ENCODE peak calls at places on chromosomes 3 and 15, in nine cellular contexts. O is thoracic aorta, T is colonic mucosa, Q is BJ, C is neuronal stem cell, B is cardiac muscle cell, L is endodermal cell, F is DND-41, R is GM06990. A is an unnamed sample. For H3K36me3, the result is how much of the 10 kb centered on the place peaks cover.

GRCh38 chr15:64107337-64107736 is 11.6 kb downstream of the SNX1 start:
- DNase-seq in O (no peak), T (no peak), Q (no peak), C (no peak), B (no peak), L (no peak), F (no peak), R (no peak), A (no peak)

GRCh38 chr3:46348811-46349482 is 5.0 kb upstream of the CCR2 start:
- DNase-seq in O (no peak), T (no peak), Q (no peak), C (no peak), B (no peak), L (no peak), F (peak), R (no peak), A (no peak)

GRCh38 chr3:15861163-15861562 is 63.4 kb upstream of the ANKRD28 start:
- DNase-seq in O (no peak), T (no peak), Q (no peak), C (no peak), B (no peak), L (no peak), F (no peak), R (no peak), A (no peak)

GRCh38 chr15:29670945-29671307 is 151.3 kb downstream of the TJP1 start:
- DNase-seq in O (no peak), T (peak), Q (no peak), C (no peak), B (peak), L (no peak), F (no peak), R (no peak), A (no peak)

GRCh38 chr3:16467368-16467767 is 46.1 kb downstream of the RFTN1 start:
- DNase-seq in O (no peak), T (no peak), Q (no peak), C (no peak), B (no peak), L (no peak), F (no peak), R (peak), A (peak)

GRCh38 chr15:92733090-92733933 is 77.7 kb upstream of the FAM174B start:
- DNase-seq in O (no peak), T (no peak), Q (no peak), C (no peak), B (no peak), L (no peak), F (no peak), R (no peak), A (no peak)

GRCh38 chr3:72099331-72100061 is 314.5 kb upstream of the PROK2 start:
- DNase-seq in O (no peak), T (no peak), Q (no peak), C (no peak), B (no peak), L (peak), F (no peak), R (no peak), A (no peak)

GRCh38 chr15:90191795-90192494 is 9.2 kb upstream of the SEMA4B start:
- DNase-seq in O (no peak), T (peak), Q (no peak), C (no peak), B (peak), L (no peak), F (peak), R (peak), A (peak)

GRCh38 chr15:62554164-62554563 is 389.1 kb upstream of the C2CD4B start:
- DNase-seq in O (no peak), T (no peak), Q (no peak), C (no peak), B (no peak), L (no peak), F (no peak), R (no peak), A (no peak)

GRCh38 chr3:98814799-98815450 is 51.8 kb downstream of the ST3GAL6 start:
- DNase-seq in O (no peak), T (no peak), Q (no peak), C (no peak), B (peak), L (no peak), F (no peak), R (no peak), A (no peak)

GRCh38 chr3:172622156-172622555 is 88.7 kb downstream of the NCEH1 start:
- DNase-seq in O (no peak), T (no peak), Q (no peak), C (no peak), B (no peak), L (peak), F (peak), R (no peak), A (no peak)

GRCh38 chr15:83475551-83475950 is 28.4 kb downstream of the SH3GL3 start:
- DNase-seq in O (no peak), T (no peak), Q (no peak), C (peak), B (peak), L (no peak), F (no peak), R (no peak), A (no peak)

GRCh38 chr3:141129049-141130038 is 78.2 kb downstream of the SPSB4 start:
- DNase-seq in O (no peak), T (no peak), Q (no peak), C (no peak), B (no peak), L (no peak), F (no peak), R (no peak), A (no peak)

GRCh38 chr15:64152507-64153387 is 1.2 kb downstream of the SNX22 start:
- DNase-seq in O (no peak), T (no peak), Q (no peak), C (no peak), B (no peak), L (peak), F (no peak), R (peak), A (peak)

GRCh38 chr3:183975981-183976662 is 41.6 kb downstream of the ABCC5 start:
- DNase-seq in O (no peak), T (no peak), Q (no peak), C (no peak), B (peak), L (no peak), F (peak), R (no peak), A (no peak)

GRCh38 chr15:75338661-75339240 is 2.9 kb downstream of the COMMD4 start:
- DNase-seq in O (no peak), T (no peak), Q (no peak), C (no peak), B (no peak), L (no peak), F (no peak), R (no peak), A (no peak)

GRCh38 chr3:179046497-179047353 is 24.9 kb downstream of the ZMAT3 start:
- DNase-seq in O (no peak), T (no peak), Q (no peak), C (no peak), B (no peak), L (no peak), F (peak), R (peak), A (no peak)

GRCh38 chr3:151789853-151790463 is 24.0 kb upstream of the AADAC start:
- DNase-seq in O (no peak), T (no peak), Q (no peak), C (no peak), B (no peak), L (no peak), F (no peak), R (no peak), A (no peak)

GRCh38 chr15:75597667-75598341 is 18.7 kb upstream of the PTPN9 start:
- DNase-seq in O (no peak), T (no peak), Q (no peak), C (no peak), B (peak), L (peak), F (peak), R (no peak), A (peak)

GRCh38 chr3:7573330-7573729 is 712.4 kb downstream of the GRM7 start:
- DNase-seq in O (no peak), T (no peak), Q (no peak), C (no peak), B (peak), L (no peak), F (no peak), R (no peak), A (no peak)

GRCh38 chr15:73078722-73079121 is 26.5 kb downstream of the NEO1 start:
- DNase-seq in O (no peak), T (peak), Q (peak), C (no peak), B (peak), L (no peak), F (no peak), R (no peak), A (no peak)

GRCh38 chr15:61828008-61828407 is 232.2 kb downstream of the VPS13C start:
- DNase-seq in O (no peak), T (no peak), Q (no peak), C (no peak), B (no peak), L (no peak), F (no peak), R (no peak), A (no peak)

GRCh38 chr15:85768595-85769168 is 26.0 kb downstream of the KLHL25 start:
- DNase-seq in O (no peak), T (no peak), Q (no peak), C (no peak), B (no peak), L (no peak), F (no peak), R (no peak), A (no peak)

GRCh38 chr3:65836047-65836446 is 202.7 kb downstream of the MAGI1 start:
- DNase-seq in O (no peak), T (no peak), Q (no peak), C (no peak), B (peak), L (no peak), F (no peak), R (no peak), A (no peak)

GRCh38 chr3:155382396-155383042 is 89.0 kb upstream of the STRIT1 start:
- DNase-seq in O (no peak), T (peak), Q (no peak), C (peak), B (peak), L (peak), F (peak), R (peak), A (no peak)

GRCh38 chr3:46566040-46566631 is at the start of gene LRRC2:
- DNase-seq in O (no peak), T (peak), Q (peak), C (no peak), B (peak), L (peak), F (no peak), R (no peak), A (peak)

GRCh38 chr3:126481808-126482502 is 6.3 kb upstream of the ZXDC start:
- DNase-seq in O (no peak), T (peak), Q (no peak), C (no peak), B (peak), L (no peak), F (no peak), R (no peak), A (no peak)

GRCh38 chr3:98780343-98780742 is 17.2 kb downstream of the ST3GAL6 start:
- DNase-seq in O (no peak), T (no peak), Q (no peak), C (no peak), B (peak), L (no peak), F (no peak), R (no peak), A (no peak)

GRCh38 chr15:35784745-35785144 is 238.8 kb upstream of the DPH6 start:
- DNase-seq in O (no peak), T (no peak), Q (no peak), C (no peak), B (peak), L (peak), F (no peak), R (no peak), A (no peak)

GRCh38 chr15:68364028-68364659 is 67.8 kb downstream of the ITGA11 start:
- DNase-seq in O (no peak), T (no peak), Q (no peak), C (no peak), B (peak), L (no peak), F (no peak), R (no peak), A (no peak)

GRCh38 chr3:4698125-4698821 is 205.1 kb downstream of the ITPR1 start:
- DNase-seq in O (no peak), T (no peak), Q (no peak), C (no peak), B (no peak), L (no peak), F (no peak), R (no peak), A (no peak)
- H3K36me3 ChIP-seq in O (under half), T (under half), Q (under half), C (under half), B (under half), L (under half), F (under half), R (under half), A (under half)

GRCh38 chr15:50681467-50681866 is 5.1 kb downstream of the TRPM7 start:
- DNase-seq in O (no peak), T (no peak), Q (no peak), C (no peak), B (no peak), L (no peak), F (no peak), R (no peak), A (no peak)
- H3K36me3 ChIP-seq in O (under half), T (under half), Q (under half), C (under half), B (under half), L (under half), F (under half), R (under half), A (under half)

GRCh38 chr3:161691677-161692076 is 195.1 kb downstream of the OTOL1 start:
- DNase-seq in O (no peak), T (no peak), Q (no peak), C (no peak), B (no peak), L (no peak), F (no peak), R (no peak), A (no peak)
- H3K36me3 ChIP-seq in O (under half), T (under half), Q (under half), C (under half), B (under half), L (under half), F (under half), R (under half), A (under half)

DNA sequence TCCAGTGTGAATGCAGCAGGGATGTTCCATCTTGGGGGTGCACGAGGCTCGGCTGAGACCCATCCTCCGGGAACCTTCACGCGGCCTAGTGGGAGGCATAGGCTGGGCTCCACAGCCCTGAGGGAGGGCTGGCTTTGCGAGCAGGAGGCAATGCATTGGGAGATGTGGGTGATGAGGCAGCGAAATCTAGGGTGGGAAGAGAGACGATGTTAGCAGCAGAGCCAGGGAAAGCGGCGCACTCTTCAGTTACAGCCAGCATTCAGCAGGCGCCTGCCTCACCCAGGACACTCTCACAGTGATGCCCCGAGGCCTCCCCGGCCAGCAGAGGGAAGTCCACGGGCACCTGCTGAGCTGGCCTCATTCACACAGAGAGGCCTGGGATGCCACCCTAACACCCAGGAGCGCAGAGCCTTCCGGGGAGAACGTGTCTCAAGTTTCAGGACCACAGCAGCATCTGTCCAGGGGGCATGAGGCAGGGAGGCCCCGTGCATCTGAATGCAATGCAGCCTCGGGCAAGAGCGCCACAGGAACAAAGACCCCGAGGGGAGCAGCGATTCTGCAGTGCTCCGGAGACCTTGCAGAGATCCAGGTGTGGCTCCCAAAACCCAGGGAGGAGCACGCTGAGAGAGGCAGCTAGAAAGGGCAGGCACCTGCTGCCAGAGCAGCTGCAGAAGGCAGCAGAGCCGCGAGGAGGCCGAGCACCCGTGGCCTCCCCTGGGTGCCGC is 102.4 kb downstream of the NUP210 start:
- DNase-seq in O (no peak), T (no peak), Q (no peak), C (no peak), B (no peak), L (no peak), F (no peak), R (no peak), A (no peak)
- H3K36me3 ChIP-seq in O (under half), T (under half), Q (under half), C (half or more), B (under half), L (under half), F (half or more), R (half or more), A (half or more)

A was measured in CD8-positive, alpha-beta T cell.